ENCODE peak calls at places on chromosomes 6 and 20, in five cellular contexts. E is H1, W is H9, Y is trophoblast cell, X is mesenchymal stem cell. L is an unnamed sample.

GRCh38 chr6:90669420-90669819 is 82.5 kb upstream of the MAP3K7 start:
- DNase-seq in E (no peak), W (no peak), Y (no peak), X (no peak), L (no peak)

GRCh38 chr20:37233471-37234253 is 28.0 kb downstream of the GHRH start:
- DNase-seq in E (no peak), W (no peak), Y (peak; percentile 86), X (no peak), L (no peak)

GRCh38 chr6:7919871-7920270 is 9.3 kb upstream of the TXNDC5 start:
- DNase-seq in E (no peak), W (no peak), Y (peak; percentile 38), X (peak; percentile 15), L (no peak)

GRCh38 chr6:105184921-105185320 is 5.1 kb upstream of the POPDC3 start:
- DNase-seq in E (no peak), W (no peak), Y (peak; percentile 84), X (no peak), L (no peak)

GRCh38 chr6:133854633-133855598 is 34.0 kb upstream of the TCF21 start:
- DNase-seq in E (peak; percentile 74), W (peak; percentile 60), Y (no peak), X (peak; percentile 40), L (peak; percentile 29)

GRCh38 chr6:151485616-151486015 is 8.2 kb upstream of the CCDC170 start:
- DNase-seq in E (no peak), W (no peak), Y (no peak), X (no peak), L (no peak)

GRCh38 chr6:156379946-156380707 is 397.1 kb upstream of the ARID1B start:
- DNase-seq in E (no peak), W (no peak), Y (peak; percentile 89), X (peak; percentile 46), L (no peak)

GRCh38 chr20:42373049-42373448 is 754.9 kb upstream of the CHD6 start:
- DNase-seq in E (no peak), W (no peak), Y (peak; percentile 12), X (no peak), L (no peak)

GRCh38 chr6:73579389-73579788 is 58.6 kb upstream of the EEF1A1 start:
- DNase-seq in E (peak; percentile 62), W (peak; percentile 55), Y (no peak), X (no peak), L (no peak)

GRCh38 chr6:89597988-89598387 is 40.6 kb downstream of the LYRM2 start:
- DNase-seq in E (no peak), W (no peak), Y (peak; percentile 95), X (peak; percentile 13), L (no peak)

GRCh38 chr20:20666359-20666758 is 46.1 kb downstream of the RALGAPA2 start:
- DNase-seq in E (no peak), W (no peak), Y (no peak), X (no peak), L (no peak)

GRCh38 chr20:62496525-62497218 is 20.9 kb upstream of the GATA5 start:
- DNase-seq in E (peak; percentile 83), W (peak; percentile 81), Y (peak; percentile 27), X (no peak), L (no peak)

GRCh38 chr6:166221040-166221439 is 53.4 kb upstream of the TBXT start:
- DNase-seq in E (no peak), W (no peak), Y (no peak), X (no peak), L (no peak)

GRCh38 chr6:163793584-163793983 is 379.1 kb downstream of the QKI start:
- DNase-seq in E (no peak), W (no peak), Y (peak; percentile 44), X (peak; percentile 70), L (no peak)

GRCh38 chr20:3652217-3652616 is 11.0 kb downstream of the GFRA4 start:
- DNase-seq in E (no peak), W (no peak), Y (no peak), X (no peak), L (no peak)

GRCh38 chr6:135280375-135281136 is 99.4 kb downstream of the MYB start:
- DNase-seq in E (peak; percentile 11), W (no peak), Y (no peak), X (peak; percentile 84), L (no peak)

GRCh38 chr6:122609881-122610689 is at the start of gene PKIB:
- DNase-seq in E (peak; percentile 86), W (peak; percentile 82), Y (peak; percentile 88), X (peak; percentile 87), L (peak; percentile 77)

GRCh38 chr20:33668087-33668790 is 1.5 kb downstream of the ACTL10 start:
- DNase-seq in E (peak; percentile 92), W (no peak), Y (no peak), X (no peak), L (no peak)

GRCh38 chr20:33685328-33686007 is 717 bp downstream of the E2F1 start:
- DNase-seq in E (peak; percentile 63), W (peak; percentile 82), Y (no peak), X (peak; percentile 21), L (no peak)

GRCh38 chr6:156655267-156655918 is 121.8 kb upstream of the ARID1B start:
- DNase-seq in E (peak; percentile 68), W (peak; percentile 67), Y (no peak), X (no peak), L (no peak)

GRCh38 chr6:105587349-105588115 is 184.7 kb upstream of the PREP start:
- DNase-seq in E (no peak), W (no peak), Y (peak; percentile 85), X (peak; percentile 82), L (no peak)

GRCh38 chr6:154474636-154475428 is 35.7 kb downstream of the CNKSR3 start:
- DNase-seq in E (no peak), W (no peak), Y (peak; percentile 50), X (peak; percentile 90), L (no peak)

GRCh38 chr6:20203561-20204528 is 8.4 kb downstream of the MBOAT1 start:
- DNase-seq in E (peak; percentile 39), W (no peak), Y (no peak), X (no peak), L (no peak)

GRCh38 chr20:60101894-60102281 is 143.7 kb downstream of the CDH26 start:
- DNase-seq in E (no peak), W (no peak), Y (no peak), X (no peak), L (no peak)

GRCh38 chr6:113671440-113671839 is 185.7 kb upstream of the MARCKS start:
- DNase-seq in E (no peak), W (no peak), Y (no peak), X (peak; percentile 56), L (no peak)

GRCh38 chr6:168100011-168100802 is 21.2 kb upstream of the FRMD1 start:
- DNase-seq in E (no peak), W (no peak), Y (no peak), X (no peak), L (no peak)

GRCh38 chr6:168735268-168735949 is 294.4 kb downstream of the SMOC2 start:
- DNase-seq in E (no peak), W (no peak), Y (no peak), X (no peak), L (no peak)

GRCh38 chr6:109381747-109382575 is at the start of gene CD164:
- DNase-seq in E (no peak), W (peak; percentile 92), Y (peak; percentile 99), X (peak; percentile 96), L (no peak)

GRCh38 chr6:39339111-39339510 is 16.6 kb upstream of the KCNK16 start:
- DNase-seq in E (no peak), W (no peak), Y (no peak), X (peak; percentile 45), L (no peak)

GRCh38 chr6:78713564-78713963 is 153.8 kb upstream of the IRAK1BP1 start:
- DNase-seq in E (no peak), W (no peak), Y (no peak), X (no peak), L (no peak)

GRCh38 chr20:16612708-16613107 is 39.5 kb upstream of the KIF16B start:
- DNase-seq in E (no peak), W (no peak), Y (no peak), X (no peak), L (no peak)

GRCh38 chr20:36063916-36064660 is 90.5 kb upstream of the EPB41L1 start:
- DNase-seq in E (no peak), W (no peak), Y (peak; percentile 18), X (no peak), L (no peak)

GRCh38 chr6:1226208-1227099 is 85.4 kb upstream of the FOXQ1 start:
- DNase-seq in E (no peak), W (no peak), Y (no peak), X (no peak), L (no peak)

GRCh38 chr20:52145587-52145986 is 46.0 kb downstream of the ZFP64 start:
- DNase-seq in E (no peak), W (no peak), Y (no peak), X (no peak), L (no peak)

DNA sequence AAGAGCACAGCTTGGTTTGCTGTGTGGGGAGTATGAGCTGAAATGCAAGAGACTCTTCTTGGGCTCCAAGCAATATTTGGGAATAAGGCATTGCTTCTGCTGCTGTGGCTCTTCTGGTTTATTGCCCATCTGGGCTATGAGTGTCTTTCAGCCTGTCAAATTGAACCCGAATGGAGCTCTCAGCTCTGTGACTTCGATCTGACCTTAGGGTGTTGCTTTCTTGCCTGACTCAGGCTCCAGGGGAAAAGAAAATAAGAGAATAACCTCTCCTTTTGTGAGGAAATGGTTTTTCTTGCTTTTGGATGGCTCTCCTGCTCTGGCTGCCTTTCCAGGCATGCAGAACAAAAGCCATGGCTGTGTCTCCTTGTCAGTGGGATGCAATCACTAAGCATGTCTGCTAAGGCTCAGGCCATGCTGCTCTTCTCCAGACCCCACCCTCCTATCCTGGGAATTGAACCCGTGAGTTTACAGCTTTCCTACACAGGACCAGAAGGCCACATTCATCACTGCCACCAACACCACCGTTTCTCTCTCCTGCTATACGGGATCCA is 169.4 kb upstream of the JAG1 start:
- DNase-seq in E (no peak), W (no peak), Y (no peak), X (no peak), L (no peak)
- H2AK5ac ChIP-seq in E (no peak overlapping the region), W (no peak overlapping the region), Y (no peak overlapping the region), X (no peak overlapping the region), L (no peak overlapping the region)

GRCh38 chr20:53688085-53688484 is 94.4 kb upstream of the ZNF217 start:
- DNase-seq in E (no peak), W (no peak), Y (no peak), X (no peak), L (no peak)
- H4K8ac ChIP-seq in E (no peak overlapping the region), W (no peak overlapping the region), Y (no peak overlapping the region), X (no peak overlapping the region), L (no peak overlapping the region)

DNA sequence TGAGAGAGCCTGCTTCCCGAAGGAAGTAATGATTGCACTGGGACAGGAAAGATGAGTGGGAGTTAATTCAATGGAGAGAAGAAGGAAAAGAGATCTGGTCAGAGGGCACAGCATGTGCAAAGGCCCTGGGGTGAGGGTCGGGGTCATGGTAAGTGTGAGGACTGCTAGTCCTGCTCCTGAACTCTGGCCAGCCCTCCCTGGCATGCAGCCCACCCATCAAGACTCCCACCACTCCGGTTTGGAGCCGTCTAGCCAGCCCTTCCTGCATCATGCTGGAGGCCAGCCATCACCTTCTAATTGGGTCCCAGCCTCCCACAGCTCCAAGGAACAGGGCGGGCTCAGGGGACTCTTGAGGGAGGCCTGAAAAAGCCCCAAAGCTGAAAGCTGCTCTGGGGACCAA is 42.1 kb downstream of the SRSF3 start:
- DNase-seq in E (no peak), W (no peak), Y (no peak), X (no peak), L (no peak)
- H2BK12ac ChIP-seq in E (no peak overlapping the region), W (no peak overlapping the region), Y (no peak overlapping the region), X (no peak overlapping the region), L (no peak overlapping the region)

DNA sequence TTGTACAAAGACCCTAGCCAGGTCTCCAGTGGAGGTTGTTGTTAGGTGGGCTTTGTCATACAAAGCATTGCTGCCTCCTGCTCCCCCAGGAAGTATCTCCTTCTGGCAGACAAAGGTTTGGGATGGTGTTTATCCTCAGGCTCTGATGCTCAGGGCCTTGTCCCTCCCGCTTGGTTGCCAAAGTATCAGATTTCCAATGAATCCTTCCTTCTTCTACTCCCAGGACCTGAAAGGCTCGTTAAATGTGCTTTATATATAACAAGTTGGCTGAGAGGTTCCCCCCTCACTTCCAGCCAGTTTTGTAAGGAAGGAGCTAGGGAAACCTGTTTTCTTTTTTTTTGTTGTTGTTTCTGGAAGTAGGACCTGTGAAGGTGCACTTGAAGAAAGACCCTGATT is 14.4 kb downstream of the PTK7 start:
- DNase-seq in E (no peak), W (peak; percentile 65), Y (no peak), X (peak; percentile 27), L (no peak)
- H2AK5ac ChIP-seq in E (peak overlapping the region; percentile 33), W (no peak overlapping the region), Y (no peak overlapping the region), X (peak overlapping the region; percentile 97), L (no peak overlapping the region)